ENCODE peak calls at places on chromosomes 6 and 20, in five cellular contexts. V is GDM1, C is left ventricle myocardium inferior, E is neural crest cell, R is hypothalamus. A is an unnamed sample.

GRCh38 chr6:39849764-39850163 is 57.6 kb downstream of the DAAM2 start:
- DNase-seq in E (no peak), V (no peak), C (no peak), R (no peak), A (no peak)

GRCh38 chr6:43303751-43304331 is 4.8 kb downstream of the CRIP3 start:
- DNase-seq in V (no peak), E (no peak), R (no peak), C (no peak), A (no peak)

GRCh38 chr6:2999005-2999620 is 581 bp upstream of the NQO2 start:
- DNase-seq in C (no peak), R (no peak), V (no peak), E (no peak), A (no peak)

GRCh38 chr6:84739866-84740208 is 24.6 kb downstream of the TBX18 start:
- DNase-seq in R (no peak), V (no peak), C (no peak), E (no peak), A (no peak)

GRCh38 chr6:107956586-107957164 is 1.3 kb downstream of the SEC63 start:
- DNase-seq in V (no peak), E (no peak), R (no peak), C (no peak), A (no peak)

GRCh38 chr6:155224031-155224451 is 39.8 kb upstream of the CLDN20 start:
- DNase-seq in C (no peak), V (no peak), E (no peak), R (no peak), A (peak)

GRCh38 chr6:40444307-40444706 is 142.9 kb downstream of the LRFN2 start:
- DNase-seq in C (no peak), R (no peak), V (no peak), E (no peak), A (no peak)

GRCh38 chr6:148550569-148550968 is 196.3 kb upstream of the UST start:
- DNase-seq in R (no peak), C (no peak), V (peak), E (no peak), A (no peak)

GRCh38 chr20:34604980-34605788 is 46.7 kb downstream of the MAP1LC3A start:
- DNase-seq in C (no peak), V (no peak), E (no peak), R (no peak), A (no peak)

GRCh38 chr20:33944914-33945313 is 48.8 kb upstream of the RALY start:
- DNase-seq in V (no peak), E (no peak), R (no peak), C (no peak), A (no peak)